ENCODE peak calls at places on chromosome 9, in six cellular contexts. One of them, this sample, is unnamed.

GRCh38 chr9:135939351-135940265 is 21.6 kb downstream of the UBAC1 start:
- DNase-seq in Caco-2: no peak
- DNase-seq in epithelial cell of proximal tubule: no peak
- DNase-seq in prostate gland: no peak
- DNase-seq in lower leg skin: no peak
- DNase-seq in AG04450: no peak
- DNase-seq in this sample: no peak

GRCh38 chr9:13142776-13143175 is 136.7 kb downstream of the MPDZ start:
- DNase-seq in Caco-2: no peak
- DNase-seq in epithelial cell of proximal tubule: no peak
- DNase-seq in prostate gland: no peak
- DNase-seq in lower leg skin: no peak
- DNase-seq in AG04450: no peak
- DNase-seq in this sample: no peak

GRCh38 chr9:98968596-98969337 is 25.1 kb downstream of the COL15A1 start:
- DNase-seq in Caco-2: no peak
- DNase-seq in epithelial cell of proximal tubule: no peak
- DNase-seq in prostate gland: no peak
- DNase-seq in lower leg skin: no peak
- DNase-seq in AG04450: no peak
- DNase-seq in this sample: no peak

GRCh38 chr9:69549310-69550202 is 122.6 kb downstream of the APBA1 start:
- DNase-seq in Caco-2: peak
- DNase-seq in epithelial cell of proximal tubule: no peak
- DNase-seq in prostate gland: peak
- DNase-seq in lower leg skin: no peak
- DNase-seq in AG04450: no peak
- DNase-seq in this sample: peak

GRCh38 chr9:92971776-92972175 is 24.5 kb downstream of the FGD3 start:
- DNase-seq in Caco-2: no peak
- DNase-seq in epithelial cell of proximal tubule: no peak
- DNase-seq in prostate gland: no peak
- DNase-seq in lower leg skin: no peak
- DNase-seq in AG04450: no peak
- DNase-seq in this sample: no peak

GRCh38 chr9:121743441-121744001 is 92.1 kb downstream of the DAB2IP start:
- DNase-seq in Caco-2: peak
- DNase-seq in epithelial cell of proximal tubule: peak
- DNase-seq in prostate gland: peak
- DNase-seq in lower leg skin: peak
- DNase-seq in AG04450: peak
- DNase-seq in this sample: peak

GRCh38 chr9:13128266-13128825 is 151.1 kb downstream of the MPDZ start:
- DNase-seq in Caco-2: no peak
- DNase-seq in epithelial cell of proximal tubule: no peak
- DNase-seq in prostate gland: no peak
- DNase-seq in lower leg skin: no peak
- DNase-seq in AG04450: no peak
- DNase-seq in this sample: no peak

GRCh38 chr9:116151966-116152381 is 1.6 kb upstream of the PAPPA start:
- DNase-seq in Caco-2: no peak
- DNase-seq in epithelial cell of proximal tubule: no peak
- DNase-seq in prostate gland: no peak
- DNase-seq in lower leg skin: no peak
- DNase-seq in AG04450: peak
- DNase-seq in this sample: no peak

GRCh38 chr9:21777701-21778100 is 24.7 kb upstream of the MTAP start:
- DNase-seq in Caco-2: no peak
- DNase-seq in epithelial cell of proximal tubule: no peak
- DNase-seq in prostate gland: no peak
- DNase-seq in lower leg skin: no peak
- DNase-seq in AG04450: peak
- DNase-seq in this sample: peak

GRCh38 chr9:32385135-32385884 is 867 bp downstream of the ACO1 start:
- DNase-seq in Caco-2: no peak
- DNase-seq in epithelial cell of proximal tubule: no peak
- DNase-seq in prostate gland: no peak
- DNase-seq in lower leg skin: no peak
- DNase-seq in AG04450: no peak
- DNase-seq in this sample: no peak

GRCh38 chr9:73239868-73240267 is 88.2 kb downstream of the ANXA1 start:
- DNase-seq in Caco-2: no peak
- DNase-seq in epithelial cell of proximal tubule: no peak
- DNase-seq in prostate gland: no peak
- DNase-seq in lower leg skin: no peak
- DNase-seq in AG04450: no peak
- DNase-seq in this sample: no peak

GRCh38 chr9:99180199-99180598 is 41.5 kb downstream of the ALG2 start:
- DNase-seq in Caco-2: no peak
- DNase-seq in epithelial cell of proximal tubule: no peak
- DNase-seq in prostate gland: no peak
- DNase-seq in lower leg skin: no peak
- DNase-seq in AG04450: no peak
- DNase-seq in this sample: no peak

GRCh38 chr9:94901019-94901363 is 174.5 kb downstream of the AOPEP start:
- DNase-seq in Caco-2: no peak
- DNase-seq in epithelial cell of proximal tubule: no peak
- DNase-seq in prostate gland: no peak
- DNase-seq in lower leg skin: no peak
- DNase-seq in AG04450: no peak
- DNase-seq in this sample: no peak

GRCh38 chr9:3659647-3660046 is 133.8 kb upstream of the RFX3 start:
- DNase-seq in Caco-2: no peak
- DNase-seq in epithelial cell of proximal tubule: no peak
- DNase-seq in prostate gland: no peak
- DNase-seq in lower leg skin: no peak
- DNase-seq in AG04450: no peak
- DNase-seq in this sample: no peak

GRCh38 chr9:133144142-133144886 is 19.4 kb downstream of the GBGT1 start:
- DNase-seq in Caco-2: peak
- DNase-seq in epithelial cell of proximal tubule: no peak
- DNase-seq in prostate gland: peak
- DNase-seq in lower leg skin: no peak
- DNase-seq in AG04450: no peak
- DNase-seq in this sample: no peak

GRCh38 chr9:92709240-92709639 is 39.3 kb upstream of the IPPK start:
- DNase-seq in Caco-2: no peak
- DNase-seq in epithelial cell of proximal tubule: no peak
- DNase-seq in prostate gland: no peak
- DNase-seq in lower leg skin: no peak
- DNase-seq in AG04450: no peak
- DNase-seq in this sample: no peak

GRCh38 chr9:132651259-132651658 is 18.5 kb downstream of the DDX31 start:
- DNase-seq in Caco-2: peak
- DNase-seq in epithelial cell of proximal tubule: no peak
- DNase-seq in prostate gland: peak
- DNase-seq in lower leg skin: no peak
- DNase-seq in AG04450: peak
- DNase-seq in this sample: peak

GRCh38 chr9:25936031-25936430 is 257.8 kb upstream of the TUSC1 start:
- DNase-seq in Caco-2: no peak
- DNase-seq in epithelial cell of proximal tubule: no peak
- DNase-seq in prostate gland: no peak
- DNase-seq in lower leg skin: no peak
- DNase-seq in AG04450: no peak
- DNase-seq in this sample: no peak
- H3K4me3 ChIP-seq in Caco-2: no peak
- H3K4me3 ChIP-seq in epithelial cell of proximal tubule: no peak
- H3K4me3 ChIP-seq in prostate gland: no peak
- H3K4me3 ChIP-seq in lower leg skin: no peak
- H3K4me3 ChIP-seq in AG04450: no peak
- H3K4me3 ChIP-seq in this sample: no peak

DNA sequence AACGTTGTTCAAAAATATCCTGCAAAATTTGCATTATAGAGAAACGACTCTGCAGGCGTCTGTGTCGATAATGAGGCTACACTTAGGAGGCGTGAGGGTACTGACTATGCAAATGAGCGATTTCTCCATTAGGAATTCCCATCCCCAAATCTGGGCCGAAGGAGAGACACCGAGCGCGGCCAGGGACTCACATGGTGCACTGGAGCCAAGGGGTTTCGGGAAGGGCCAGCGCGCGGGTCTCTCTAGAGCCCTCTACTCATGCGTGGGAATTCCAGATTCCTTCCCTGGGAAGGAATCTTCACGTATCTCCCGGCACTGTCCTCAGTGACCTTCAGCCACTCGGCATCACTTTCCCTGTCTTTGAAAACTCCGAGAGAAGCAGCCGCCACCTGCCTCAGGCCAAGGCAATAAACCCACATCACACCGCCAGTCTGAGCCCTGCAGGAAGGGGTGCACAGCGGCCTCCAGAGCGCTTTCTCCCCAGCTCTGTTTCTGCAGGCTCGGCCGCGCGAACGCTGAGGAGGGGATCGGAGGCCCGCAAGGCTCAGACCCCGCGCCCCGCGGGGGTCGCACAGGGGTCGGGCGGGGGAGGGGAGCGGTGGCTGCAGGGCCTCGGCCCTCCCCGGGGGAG is 653 bp upstream of the DENND4C start:
- DNase-seq in Caco-2: peak
- DNase-seq in epithelial cell of proximal tubule: no peak
- DNase-seq in prostate gland: no peak
- DNase-seq in lower leg skin: no peak
- DNase-seq in AG04450: no peak
- DNase-seq in this sample: no peak
- TF ChIP-seq CTCF in Caco-2: no peak
- TF ChIP-seq CTCF in epithelial cell of proximal tubule: no peak
- TF ChIP-seq CTCF in prostate gland: no peak
- TF ChIP-seq CTCF in lower leg skin: no peak
- TF ChIP-seq CTCF in AG04450: no peak
- TF ChIP-seq CTCF in this sample: no peak

GRCh38 chr9:114784721-114785253 is 21.1 kb downstream of the TNFSF15 start:
- DNase-seq in Caco-2: no peak
- DNase-seq in epithelial cell of proximal tubule: no peak
- DNase-seq in prostate gland: no peak
- DNase-seq in lower leg skin: no peak
- DNase-seq in AG04450: no peak
- DNase-seq in this sample: no peak
- H3K4me3 ChIP-seq in Caco-2: no peak
- H3K4me3 ChIP-seq in epithelial cell of proximal tubule: no peak
- H3K4me3 ChIP-seq in prostate gland: no peak
- H3K4me3 ChIP-seq in lower leg skin: no peak
- H3K4me3 ChIP-seq in AG04450: no peak
- H3K4me3 ChIP-seq in this sample: no peak

DNA sequence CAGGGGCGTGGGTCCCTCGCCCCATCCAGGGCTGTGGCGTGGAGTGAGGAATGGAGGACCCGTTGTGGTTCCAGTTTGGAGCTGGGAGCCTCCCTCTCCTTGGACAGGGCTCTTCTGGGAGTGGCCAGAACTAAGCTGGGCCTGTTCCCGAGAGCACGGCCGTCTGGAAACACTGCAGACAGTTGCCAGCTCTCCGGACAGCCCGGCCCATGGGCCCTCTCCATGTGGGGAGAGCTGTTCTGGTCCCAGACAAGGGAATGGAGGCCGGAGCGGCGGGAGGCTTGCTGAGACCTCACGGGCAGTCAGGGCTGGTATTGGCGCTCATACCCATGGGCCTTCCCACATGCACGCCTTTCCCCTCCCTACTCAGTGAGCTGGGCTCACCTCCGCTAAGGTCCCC is 45.2 kb upstream of the FCN2 start:
- DNase-seq in Caco-2: no peak
- DNase-seq in epithelial cell of proximal tubule: no peak
- DNase-seq in prostate gland: no peak
- DNase-seq in lower leg skin: no peak
- DNase-seq in AG04450: no peak
- DNase-seq in this sample: no peak
- TF ChIP-seq CTCF in Caco-2: no peak
- TF ChIP-seq CTCF in epithelial cell of proximal tubule: no peak
- TF ChIP-seq CTCF in prostate gland: no peak
- TF ChIP-seq CTCF in lower leg skin: no peak
- TF ChIP-seq CTCF in AG04450: no peak
- TF ChIP-seq CTCF in this sample: no peak

DNA sequence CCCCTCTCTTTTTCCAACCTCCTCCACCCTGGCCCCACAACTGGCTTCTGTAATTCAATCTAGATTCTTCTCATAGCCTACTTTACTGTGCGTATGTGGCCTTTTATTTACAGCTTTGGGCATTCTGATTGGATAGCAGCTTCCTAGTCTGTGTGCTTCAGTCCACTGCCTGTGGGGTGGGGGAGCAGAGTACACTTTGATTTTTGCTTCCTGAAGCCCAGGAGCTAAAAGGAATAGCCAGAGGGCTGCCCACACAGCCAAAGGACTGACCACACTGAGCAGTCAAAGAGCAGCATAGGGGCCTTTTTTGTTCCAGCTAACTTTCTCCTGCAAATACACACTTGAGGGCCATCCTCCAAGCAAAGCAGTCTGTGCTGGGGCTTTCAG is 30.5 kb downstream of the RUSC2 start:
- DNase-seq in Caco-2: no peak
- DNase-seq in epithelial cell of proximal tubule: no peak
- DNase-seq in prostate gland: no peak
- DNase-seq in lower leg skin: no peak
- DNase-seq in AG04450: no peak
- DNase-seq in this sample: no peak
- H3K4me3 ChIP-seq in Caco-2: no peak
- H3K4me3 ChIP-seq in epithelial cell of proximal tubule: no peak
- H3K4me3 ChIP-seq in prostate gland: no peak
- H3K4me3 ChIP-seq in lower leg skin: no peak
- H3K4me3 ChIP-seq in AG04450: peak
- H3K4me3 ChIP-seq in this sample: no peak

GRCh38 chr9:16637218-16637617 is 233.3 kb downstream of the BNC2 start:
- DNase-seq in Caco-2: no peak
- DNase-seq in epithelial cell of proximal tubule: no peak
- DNase-seq in prostate gland: peak
- DNase-seq in lower leg skin: no peak
- DNase-seq in AG04450: no peak
- DNase-seq in this sample: no peak

GRCh38 chr9:16637938-16638337 is 232.5 kb downstream of the BNC2 start:
- DNase-seq in Caco-2: no peak
- DNase-seq in epithelial cell of proximal tubule: no peak
- DNase-seq in prostate gland: no peak
- DNase-seq in lower leg skin: no peak
- DNase-seq in AG04450: no peak
- DNase-seq in this sample: no peak

GRCh38 chr9:16639644-16640043 is 230.8 kb downstream of the BNC2 start:
- DNase-seq in Caco-2: no peak
- DNase-seq in epithelial cell of proximal tubule: no peak
- DNase-seq in prostate gland: no peak
- DNase-seq in lower leg skin: no peak
- DNase-seq in AG04450: no peak
- DNase-seq in this sample: no peak

GRCh38 chr9:16642421-16643109 is 227.9 kb downstream of the BNC2 start:
- DNase-seq in Caco-2: no peak
- DNase-seq in epithelial cell of proximal tubule: no peak
- DNase-seq in prostate gland: no peak
- DNase-seq in lower leg skin: no peak
- DNase-seq in AG04450: no peak
- DNase-seq in this sample: no peak

DNA sequence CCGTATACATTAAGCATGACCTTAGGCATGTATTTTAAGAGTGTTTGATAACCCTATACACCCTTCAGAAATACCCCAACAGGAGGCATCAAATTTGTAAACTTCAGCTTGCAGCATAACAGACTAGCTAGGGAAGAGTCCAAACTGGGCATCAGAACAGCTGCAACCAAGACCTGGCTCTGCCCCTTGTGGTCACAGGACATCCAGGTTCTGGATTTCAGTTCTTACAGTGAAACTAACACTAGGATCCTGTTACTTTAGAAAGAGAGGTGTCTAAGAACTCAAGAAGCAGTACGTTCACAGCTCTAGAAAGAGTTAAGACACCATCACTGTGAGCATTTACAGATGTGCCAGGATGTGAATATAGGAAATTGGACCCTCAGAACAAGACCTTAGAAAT is 229.8 kb downstream of the BNC2 start:
- DNase-seq in Caco-2: peak
- DNase-seq in epithelial cell of proximal tubule: no peak
- DNase-seq in prostate gland: no peak
- DNase-seq in lower leg skin: no peak
- DNase-seq in AG04450: no peak
- DNase-seq in this sample: no peak
- TF ChIP-seq CTCF in Caco-2: no peak
- TF ChIP-seq CTCF in epithelial cell of proximal tubule: peak
- TF ChIP-seq CTCF in prostate gland: no peak
- TF ChIP-seq CTCF in lower leg skin: no peak
- TF ChIP-seq CTCF in AG04450: no peak
- TF ChIP-seq CTCF in this sample: peak

This sample was measured in astrocyte of the cerebellum.